ENCODE peak calls at places on chromosome 10, in six cellular contexts. One of them, this sample, is unnamed.

GRCh38 chr10:79349766-79350406 is 2.6 kb downstream of the PPIF start:
- DNase-seq in HCT116: no peak
- DNase-seq in mammary epithelial cell: peak
- DNase-seq in astrocyte: no peak
- DNase-seq in endodermal cell: no peak
- DNase-seq in SK-N-SH: no peak
- DNase-seq in this sample: peak

GRCh38 chr10:85646312-85646711 is 720.3 kb downstream of the GRID1 start:
- DNase-seq in mammary epithelial cell: peak
- DNase-seq in HCT116: no peak
- DNase-seq in SK-N-SH: no peak
- DNase-seq in endodermal cell: peak
- DNase-seq in astrocyte: peak
- DNase-seq in this sample: no peak

GRCh38 chr10:98030093-98030821 is at the start of gene CRTAC1:
- DNase-seq in endodermal cell: peak
- DNase-seq in SK-N-SH: peak
- DNase-seq in HCT116: no peak
- DNase-seq in mammary epithelial cell: no peak
- DNase-seq in astrocyte: no peak
- DNase-seq in this sample: peak

GRCh38 chr10:114551310-114551972 is 106.6 kb downstream of the ABLIM1 start:
- DNase-seq in HCT116: no peak
- DNase-seq in astrocyte: peak
- DNase-seq in mammary epithelial cell: no peak
- DNase-seq in endodermal cell: no peak
- DNase-seq in SK-N-SH: no peak
- DNase-seq in this sample: no peak

GRCh38 chr10:66819691-66820090 is 106.1 kb upstream of the LRRTM3 start:
- DNase-seq in endodermal cell: no peak
- DNase-seq in HCT116: no peak
- DNase-seq in astrocyte: no peak
- DNase-seq in SK-N-SH: no peak
- DNase-seq in mammary epithelial cell: no peak
- DNase-seq in this sample: no peak

GRCh38 chr10:24269476-24269875 is 60.5 kb downstream of the KIAA1217 start:
- DNase-seq in HCT116: no peak
- DNase-seq in SK-N-SH: no peak
- DNase-seq in astrocyte: peak
- DNase-seq in endodermal cell: no peak
- DNase-seq in mammary epithelial cell: peak
- DNase-seq in this sample: no peak

GRCh38 chr10:79405221-79405994 is 40.0 kb downstream of the ZCCHC24 start:
- DNase-seq in HCT116: no peak
- DNase-seq in mammary epithelial cell: no peak
- DNase-seq in endodermal cell: peak
- DNase-seq in astrocyte: no peak
- DNase-seq in SK-N-SH: no peak
- DNase-seq in this sample: peak

GRCh38 chr10:118311505-118311904 is 30.6 kb downstream of the FAM204A start:
- DNase-seq in mammary epithelial cell: no peak
- DNase-seq in SK-N-SH: peak
- DNase-seq in HCT116: no peak
- DNase-seq in endodermal cell: no peak
- DNase-seq in astrocyte: no peak
- DNase-seq in this sample: no peak

GRCh38 chr10:72107325-72108003 is 19.1 kb upstream of the SPOCK2 start:
- DNase-seq in endodermal cell: no peak
- DNase-seq in mammary epithelial cell: peak
- DNase-seq in HCT116: no peak
- DNase-seq in SK-N-SH: no peak
- DNase-seq in astrocyte: no peak
- DNase-seq in this sample: no peak

GRCh38 chr10:14414901-14415300 is 84.2 kb upstream of the FRMD4A start:
- DNase-seq in SK-N-SH: no peak
- DNase-seq in endodermal cell: no peak
- DNase-seq in HCT116: no peak
- DNase-seq in mammary epithelial cell: peak
- DNase-seq in astrocyte: peak
- DNase-seq in this sample: no peak

GRCh38 chr10:119517235-119518141 is 25.0 kb downstream of the RGS10 start:
- DNase-seq in SK-N-SH: no peak
- DNase-seq in astrocyte: peak
- DNase-seq in HCT116: no peak
- DNase-seq in endodermal cell: peak
- DNase-seq in mammary epithelial cell: no peak
- DNase-seq in this sample: no peak

GRCh38 chr10:12068467-12069269 is at the start of gene DHTKD1:
- DNase-seq in astrocyte: peak
- DNase-seq in mammary epithelial cell: peak
- DNase-seq in endodermal cell: peak
- DNase-seq in HCT116: peak
- DNase-seq in SK-N-SH: peak
- DNase-seq in this sample: peak

GRCh38 chr10:11880169-11881027 is 57.2 kb downstream of the PROSER2 start:
- DNase-seq in HCT116: no peak
- DNase-seq in endodermal cell: peak
- DNase-seq in astrocyte: no peak
- DNase-seq in mammary epithelial cell: no peak
- DNase-seq in SK-N-SH: no peak
- DNase-seq in this sample: peak

GRCh38 chr10:1404236-1404952 is 332.9 kb downstream of the ADARB2 start:
- DNase-seq in astrocyte: no peak
- DNase-seq in mammary epithelial cell: no peak
- DNase-seq in endodermal cell: peak
- DNase-seq in SK-N-SH: no peak
- DNase-seq in HCT116: no peak
- DNase-seq in this sample: no peak

GRCh38 chr10:117074621-117075020 is 63.4 kb downstream of the VAX1 start:
- DNase-seq in mammary epithelial cell: peak
- DNase-seq in endodermal cell: peak
- DNase-seq in HCT116: peak
- DNase-seq in astrocyte: no peak
- DNase-seq in SK-N-SH: no peak
- DNase-seq in this sample: no peak

GRCh38 chr10:7659560-7659959 is 7.2 kb downstream of the ITIH5 start:
- DNase-seq in SK-N-SH: no peak
- DNase-seq in endodermal cell: no peak
- DNase-seq in HCT116: no peak
- DNase-seq in astrocyte: peak
- DNase-seq in mammary epithelial cell: no peak
- DNase-seq in this sample: no peak

GRCh38 chr10:75508239-75508813 is 76.9 kb downstream of the LRMDA start:
- DNase-seq in astrocyte: peak
- DNase-seq in mammary epithelial cell: peak
- DNase-seq in HCT116: no peak
- DNase-seq in endodermal cell: no peak
- DNase-seq in SK-N-SH: peak
- DNase-seq in this sample: no peak

GRCh38 chr10:103547391-103547946 is 54.0 kb downstream of the NEURL1 start:
- DNase-seq in HCT116: no peak
- DNase-seq in astrocyte: no peak
- DNase-seq in SK-N-SH: peak
- DNase-seq in endodermal cell: peak
- DNase-seq in mammary epithelial cell: no peak
- DNase-seq in this sample: no peak

GRCh38 chr10:102773320-102773719 is 29.6 kb downstream of the WBP1L start:
- DNase-seq in mammary epithelial cell: no peak
- DNase-seq in SK-N-SH: no peak
- DNase-seq in endodermal cell: no peak
- DNase-seq in HCT116: no peak
- DNase-seq in astrocyte: no peak
- DNase-seq in this sample: no peak

GRCh38 chr10:73940634-73941221 is 29.8 kb downstream of the PLAU start:
- DNase-seq in endodermal cell: peak
- DNase-seq in HCT116: peak
- DNase-seq in mammary epithelial cell: peak
- DNase-seq in astrocyte: no peak
- DNase-seq in SK-N-SH: peak
- DNase-seq in this sample: peak

GRCh38 chr10:70474780-70475179 is 3.8 kb upstream of the PALD1 start:
- DNase-seq in SK-N-SH: peak
- DNase-seq in astrocyte: no peak
- DNase-seq in endodermal cell: no peak
- DNase-seq in mammary epithelial cell: no peak
- DNase-seq in HCT116: no peak
- DNase-seq in this sample: no peak

GRCh38 chr10:86105181-86105580 is 261.4 kb downstream of the GRID1 start:
- DNase-seq in endodermal cell: peak
- DNase-seq in HCT116: no peak
- DNase-seq in astrocyte: no peak
- DNase-seq in mammary epithelial cell: no peak
- DNase-seq in SK-N-SH: no peak
- DNase-seq in this sample: no peak

GRCh38 chr10:15344256-15344875 is 26.7 kb downstream of the FAM171A1 start:
- DNase-seq in mammary epithelial cell: no peak
- DNase-seq in HCT116: no peak
- DNase-seq in endodermal cell: no peak
- DNase-seq in astrocyte: no peak
- DNase-seq in SK-N-SH: no peak
- DNase-seq in this sample: no peak

GRCh38 chr10:13019280-13019679 is 17.8 kb upstream of the CCDC3 start:
- DNase-seq in SK-N-SH: no peak
- DNase-seq in mammary epithelial cell: no peak
- DNase-seq in endodermal cell: no peak
- DNase-seq in HCT116: no peak
- DNase-seq in astrocyte: no peak
- DNase-seq in this sample: no peak

GRCh38 chr10:113103131-113103830 is 153.2 kb downstream of the TCF7L2 start:
- DNase-seq in astrocyte: peak
- DNase-seq in endodermal cell: peak
- DNase-seq in SK-N-SH: no peak
- DNase-seq in mammary epithelial cell: no peak
- DNase-seq in HCT116: no peak
- DNase-seq in this sample: no peak

GRCh38 chr10:5254488-5254887 is 57.9 kb downstream of the AKR1C4 start:
- DNase-seq in astrocyte: no peak
- DNase-seq in endodermal cell: no peak
- DNase-seq in SK-N-SH: no peak
- DNase-seq in HCT116: no peak
- DNase-seq in mammary epithelial cell: no peak
- DNase-seq in this sample: no peak
- TF ChIP-seq CTCF in astrocyte: no peak
- TF ChIP-seq CTCF in endodermal cell: no peak
- TF ChIP-seq CTCF in SK-N-SH: no peak
- TF ChIP-seq CTCF in HCT116: no peak
- TF ChIP-seq CTCF in mammary epithelial cell: no peak
- TF ChIP-seq CTCF in this sample: no peak

DNA sequence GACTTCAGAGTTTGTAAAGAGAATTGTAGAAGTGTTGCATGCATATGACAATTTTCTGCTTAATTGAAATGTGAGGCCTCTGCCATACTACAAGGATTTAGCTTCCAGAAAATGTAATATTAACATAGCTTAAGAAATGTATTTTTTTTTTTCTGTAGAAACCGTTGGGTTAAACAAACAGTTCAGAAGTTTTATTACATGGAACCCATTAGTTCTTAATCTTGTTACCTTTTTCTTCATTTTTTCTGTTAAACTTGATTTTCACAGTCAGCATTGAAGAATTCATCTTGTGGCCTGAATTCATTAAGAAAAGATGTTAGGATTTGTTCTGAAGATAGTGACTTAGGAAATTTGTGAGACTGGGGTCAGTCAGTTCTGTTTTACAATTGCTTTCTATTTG is 4.9 kb downstream of the PTEN start:
- DNase-seq in astrocyte: no peak
- DNase-seq in mammary epithelial cell: peak
- DNase-seq in SK-N-SH: no peak
- DNase-seq in endodermal cell: no peak
- DNase-seq in HCT116: no peak
- DNase-seq in this sample: no peak
- H3K4me3 ChIP-seq in astrocyte: peak
- H3K4me3 ChIP-seq in mammary epithelial cell: peak
- H3K4me3 ChIP-seq in SK-N-SH: peak
- H3K4me3 ChIP-seq in endodermal cell: peak
- H3K4me3 ChIP-seq in HCT116: no peak
- H3K4me3 ChIP-seq in this sample: peak

GRCh38 chr10:132632091-132632561 is 94.5 kb downstream of the INPP5A start:
- DNase-seq in SK-N-SH: no peak
- DNase-seq in HCT116: no peak
- DNase-seq in endodermal cell: no peak
- DNase-seq in astrocyte: no peak
- DNase-seq in mammary epithelial cell: no peak
- DNase-seq in this sample: peak
- H3K9ac ChIP-seq in SK-N-SH: no peak
- H3K9ac ChIP-seq in HCT116: no peak
- H3K9ac ChIP-seq in endodermal cell: no peak
- H3K9ac ChIP-seq in astrocyte: no peak
- H3K9ac ChIP-seq in mammary epithelial cell: no peak
- H3K9ac ChIP-seq in this sample: no peak

GRCh38 chr10:124460144-124460543 is 1.5 kb upstream of the LHPP start:
- DNase-seq in astrocyte: no peak
- DNase-seq in HCT116: no peak
- DNase-seq in mammary epithelial cell: no peak
- DNase-seq in endodermal cell: no peak
- DNase-seq in SK-N-SH: no peak
- DNase-seq in this sample: no peak

GRCh38 chr10:124459395-124459794 is 2.2 kb upstream of the LHPP start:
- DNase-seq in endodermal cell: peak
- DNase-seq in mammary epithelial cell: no peak
- DNase-seq in astrocyte: no peak
- DNase-seq in SK-N-SH: no peak
- DNase-seq in HCT116: no peak
- DNase-seq in this sample: no peak

GRCh38 chr10:124464028-124464751 is 2.6 kb downstream of the LHPP start:
- DNase-seq in endodermal cell: no peak
- DNase-seq in SK-N-SH: no peak
- DNase-seq in HCT116: no peak
- DNase-seq in mammary epithelial cell: no peak
- DNase-seq in astrocyte: no peak
- DNase-seq in this sample: no peak

GRCh38 chr10:124462348-124462695 is 699 bp downstream of the LHPP start:
- DNase-seq in astrocyte: no peak
- DNase-seq in endodermal cell: no peak
- DNase-seq in mammary epithelial cell: no peak
- DNase-seq in HCT116: no peak
- DNase-seq in SK-N-SH: no peak
- DNase-seq in this sample: no peak

DNA sequence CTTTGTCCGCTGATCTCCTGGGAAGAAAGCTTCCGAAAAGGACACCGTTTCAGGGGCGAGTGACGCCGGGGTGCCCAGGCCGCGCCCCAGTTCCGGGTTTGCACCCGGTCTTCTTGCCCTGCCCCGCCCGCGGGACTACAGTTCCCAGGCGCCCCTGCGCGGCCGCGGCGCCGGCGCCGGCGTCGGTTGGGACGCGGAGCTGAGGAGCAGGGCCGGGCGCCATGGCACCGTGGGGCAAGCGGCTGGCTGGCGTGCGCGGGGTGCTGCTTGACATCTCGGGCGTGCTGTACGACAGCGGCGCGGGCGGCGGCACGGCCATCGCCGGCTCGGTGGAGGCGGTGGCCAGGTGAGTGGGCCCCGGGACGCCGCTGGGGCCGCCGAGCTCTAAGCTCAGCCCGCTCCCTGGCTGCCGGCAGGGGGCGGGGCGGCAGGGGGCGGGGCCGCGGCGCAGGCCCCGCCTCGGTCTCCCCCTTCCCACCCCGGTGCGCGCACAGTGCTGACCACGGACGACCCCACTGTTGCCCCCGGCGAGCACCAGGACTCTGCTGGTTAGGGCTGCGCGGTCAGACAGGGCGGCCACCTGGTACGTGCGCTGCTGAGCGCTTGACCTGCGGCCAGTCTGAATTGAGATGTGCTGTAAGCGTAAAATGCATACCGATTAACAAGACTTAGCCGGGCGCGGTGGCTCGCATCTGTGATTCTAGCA is at the start of gene LHPP:
- DNase-seq in HCT116: peak
- DNase-seq in SK-N-SH: peak
- DNase-seq in endodermal cell: peak
- DNase-seq in mammary epithelial cell: peak
- DNase-seq in astrocyte: peak
- DNase-seq in this sample: peak
- TF ChIP-seq CTCF in HCT116: no peak
- TF ChIP-seq CTCF in SK-N-SH: peak
- TF ChIP-seq CTCF in endodermal cell: peak
- TF ChIP-seq CTCF in mammary epithelial cell: peak
- TF ChIP-seq CTCF in astrocyte: no peak
- TF ChIP-seq CTCF in this sample: peak